ENCODE peak calls at places on chromosomes 7 and 10, in eight cellular contexts. One of them, this sample, is unnamed.

GRCh38 chr7:112887-113286 is 79.5 kb upstream of the FAM20C start:
- DNase-seq in stimulated activated CD4-positive, alpha-beta T cell treated with anti-CD3 and anti-CD28 coated beads, Interleukin-4, amount 100 ng/mL, for 48 hours: no peak
- DNase-seq in AG04450: no peak
- DNase-seq in T-cell: no peak
- DNase-seq in SK-N-DZ: no peak
- DNase-seq in CD4-positive, CD25-positive, alpha-beta regulatory T cell: no peak
- DNase-seq in activated CD4-positive, alpha-beta T cell treated with anti-CD3 and anti-CD28 coated beads, Interleukin-2, amount 10 ng/mL, durations not matched to agents 7 days and 5 days: no peak
- DNase-seq in kidney glomerular epithelial cell: no peak
- DNase-seq in this sample: no peak

GRCh38 chr10:29254123-29255046 is 34.5 kb upstream of the LYZL1 start:
- DNase-seq in T-cell: no peak
- DNase-seq in activated CD4-positive, alpha-beta T cell treated with anti-CD3 and anti-CD28 coated beads, Interleukin-2, amount 10 ng/mL, durations not matched to agents 7 days and 5 days: no peak
- DNase-seq in SK-N-DZ: peak; percentile 97
- DNase-seq in AG04450: no peak
- DNase-seq in stimulated activated CD4-positive, alpha-beta T cell treated with anti-CD3 and anti-CD28 coated beads, Interleukin-4, amount 100 ng/mL, for 48 hours: no peak
- DNase-seq in kidney glomerular epithelial cell: peak; percentile 23
- DNase-seq in CD4-positive, CD25-positive, alpha-beta regulatory T cell: no peak
- DNase-seq in this sample: peak; percentile 88

GRCh38 chr7:98470131-98470985 is 69.5 kb upstream of the BAIAP2L1 start:
- DNase-seq in CD4-positive, CD25-positive, alpha-beta regulatory T cell: no peak
- DNase-seq in T-cell: no peak
- DNase-seq in stimulated activated CD4-positive, alpha-beta T cell treated with anti-CD3 and anti-CD28 coated beads, Interleukin-4, amount 100 ng/mL, for 48 hours: peak; percentile 10
- DNase-seq in AG04450: no peak
- DNase-seq in SK-N-DZ: no peak
- DNase-seq in kidney glomerular epithelial cell: no peak
- DNase-seq in activated CD4-positive, alpha-beta T cell treated with anti-CD3 and anti-CD28 coated beads, Interleukin-2, amount 10 ng/mL, durations not matched to agents 7 days and 5 days: peak; percentile 9
- DNase-seq in this sample: peak; percentile 60

GRCh38 chr7:115748123-115748738 is 282.3 kb downstream of the TFEC start:
- DNase-seq in T-cell: no peak
- DNase-seq in AG04450: no peak
- DNase-seq in activated CD4-positive, alpha-beta T cell treated with anti-CD3 and anti-CD28 coated beads, Interleukin-2, amount 10 ng/mL, durations not matched to agents 7 days and 5 days: no peak
- DNase-seq in CD4-positive, CD25-positive, alpha-beta regulatory T cell: no peak
- DNase-seq in SK-N-DZ: no peak
- DNase-seq in stimulated activated CD4-positive, alpha-beta T cell treated with anti-CD3 and anti-CD28 coated beads, Interleukin-4, amount 100 ng/mL, for 48 hours: no peak
- DNase-seq in kidney glomerular epithelial cell: no peak
- DNase-seq in this sample: no peak

GRCh38 chr10:110820321-110820814 is 51.4 kb upstream of the PDCD4 start:
- DNase-seq in stimulated activated CD4-positive, alpha-beta T cell treated with anti-CD3 and anti-CD28 coated beads, Interleukin-4, amount 100 ng/mL, for 48 hours: no peak
- DNase-seq in T-cell: no peak
- DNase-seq in SK-N-DZ: no peak
- DNase-seq in CD4-positive, CD25-positive, alpha-beta regulatory T cell: no peak
- DNase-seq in kidney glomerular epithelial cell: no peak
- DNase-seq in activated CD4-positive, alpha-beta T cell treated with anti-CD3 and anti-CD28 coated beads, Interleukin-2, amount 10 ng/mL, durations not matched to agents 7 days and 5 days: no peak
- DNase-seq in AG04450: no peak
- DNase-seq in this sample: no peak

GRCh38 chr10:692682-693351 is 3.3 kb upstream of the DIP2C start:
- DNase-seq in AG04450: no peak
- DNase-seq in activated CD4-positive, alpha-beta T cell treated with anti-CD3 and anti-CD28 coated beads, Interleukin-2, amount 10 ng/mL, durations not matched to agents 7 days and 5 days: no peak
- DNase-seq in T-cell: no peak
- DNase-seq in CD4-positive, CD25-positive, alpha-beta regulatory T cell: no peak
- DNase-seq in SK-N-DZ: no peak
- DNase-seq in stimulated activated CD4-positive, alpha-beta T cell treated with anti-CD3 and anti-CD28 coated beads, Interleukin-4, amount 100 ng/mL, for 48 hours: no peak
- DNase-seq in kidney glomerular epithelial cell: no peak
- DNase-seq in this sample: no peak

GRCh38 chr10:95909591-95909990 is 1.8 kb downstream of the CC2D2B start:
- DNase-seq in stimulated activated CD4-positive, alpha-beta T cell treated with anti-CD3 and anti-CD28 coated beads, Interleukin-4, amount 100 ng/mL, for 48 hours: no peak
- DNase-seq in CD4-positive, CD25-positive, alpha-beta regulatory T cell: no peak
- DNase-seq in kidney glomerular epithelial cell: no peak
- DNase-seq in AG04450: no peak
- DNase-seq in SK-N-DZ: no peak
- DNase-seq in T-cell: no peak
- DNase-seq in activated CD4-positive, alpha-beta T cell treated with anti-CD3 and anti-CD28 coated beads, Interleukin-2, amount 10 ng/mL, durations not matched to agents 7 days and 5 days: no peak
- DNase-seq in this sample: no peak

GRCh38 chr7:18361756-18362155 is 133.8 kb upstream of the HDAC9 start:
- DNase-seq in SK-N-DZ: no peak
- DNase-seq in CD4-positive, CD25-positive, alpha-beta regulatory T cell: no peak
- DNase-seq in T-cell: no peak
- DNase-seq in stimulated activated CD4-positive, alpha-beta T cell treated with anti-CD3 and anti-CD28 coated beads, Interleukin-4, amount 100 ng/mL, for 48 hours: no peak
- DNase-seq in activated CD4-positive, alpha-beta T cell treated with anti-CD3 and anti-CD28 coated beads, Interleukin-2, amount 10 ng/mL, durations not matched to agents 7 days and 5 days: no peak
- DNase-seq in kidney glomerular epithelial cell: peak; percentile 16
- DNase-seq in AG04450: no peak
- DNase-seq in this sample: peak; percentile 41

GRCh38 chr10:7826971-7827370 is 8.7 kb downstream of the TAF3 start:
- DNase-seq in CD4-positive, CD25-positive, alpha-beta regulatory T cell: no peak
- DNase-seq in T-cell: no peak
- DNase-seq in activated CD4-positive, alpha-beta T cell treated with anti-CD3 and anti-CD28 coated beads, Interleukin-2, amount 10 ng/mL, durations not matched to agents 7 days and 5 days: no peak
- DNase-seq in SK-N-DZ: no peak
- DNase-seq in stimulated activated CD4-positive, alpha-beta T cell treated with anti-CD3 and anti-CD28 coated beads, Interleukin-4, amount 100 ng/mL, for 48 hours: no peak
- DNase-seq in AG04450: no peak
- DNase-seq in kidney glomerular epithelial cell: peak; percentile 16
- DNase-seq in this sample: peak; percentile 42

GRCh38 chr10:107986571-107986970 is 822.1 kb upstream of the SORCS1 start:
- DNase-seq in AG04450: no peak
- DNase-seq in SK-N-DZ: no peak
- DNase-seq in CD4-positive, CD25-positive, alpha-beta regulatory T cell: no peak
- DNase-seq in kidney glomerular epithelial cell: no peak
- DNase-seq in stimulated activated CD4-positive, alpha-beta T cell treated with anti-CD3 and anti-CD28 coated beads, Interleukin-4, amount 100 ng/mL, for 48 hours: no peak
- DNase-seq in T-cell: no peak
- DNase-seq in activated CD4-positive, alpha-beta T cell treated with anti-CD3 and anti-CD28 coated beads, Interleukin-2, amount 10 ng/mL, durations not matched to agents 7 days and 5 days: no peak
- DNase-seq in this sample: no peak

GRCh38 chr7:45125193-45125904 is 13.9 kb upstream of the TBRG4 start:
- DNase-seq in AG04450: no peak
- DNase-seq in activated CD4-positive, alpha-beta T cell treated with anti-CD3 and anti-CD28 coated beads, Interleukin-2, amount 10 ng/mL, durations not matched to agents 7 days and 5 days: no peak
- DNase-seq in T-cell: no peak
- DNase-seq in stimulated activated CD4-positive, alpha-beta T cell treated with anti-CD3 and anti-CD28 coated beads, Interleukin-4, amount 100 ng/mL, for 48 hours: no peak
- DNase-seq in kidney glomerular epithelial cell: no peak
- DNase-seq in SK-N-DZ: no peak
- DNase-seq in CD4-positive, CD25-positive, alpha-beta regulatory T cell: no peak
- DNase-seq in this sample: no peak

GRCh38 chr7:72268090-72268489 is 144.0 kb downstream of the CALN1 start:
- DNase-seq in CD4-positive, CD25-positive, alpha-beta regulatory T cell: no peak
- DNase-seq in stimulated activated CD4-positive, alpha-beta T cell treated with anti-CD3 and anti-CD28 coated beads, Interleukin-4, amount 100 ng/mL, for 48 hours: no peak
- DNase-seq in SK-N-DZ: no peak
- DNase-seq in T-cell: no peak
- DNase-seq in AG04450: no peak
- DNase-seq in kidney glomerular epithelial cell: no peak
- DNase-seq in activated CD4-positive, alpha-beta T cell treated with anti-CD3 and anti-CD28 coated beads, Interleukin-2, amount 10 ng/mL, durations not matched to agents 7 days and 5 days: no peak
- DNase-seq in this sample: no peak

GRCh38 chr10:108052981-108053380 is 888.5 kb upstream of the SORCS1 start:
- DNase-seq in T-cell: no peak
- DNase-seq in AG04450: no peak
- DNase-seq in activated CD4-positive, alpha-beta T cell treated with anti-CD3 and anti-CD28 coated beads, Interleukin-2, amount 10 ng/mL, durations not matched to agents 7 days and 5 days: no peak
- DNase-seq in kidney glomerular epithelial cell: peak; percentile 2
- DNase-seq in CD4-positive, CD25-positive, alpha-beta regulatory T cell: no peak
- DNase-seq in stimulated activated CD4-positive, alpha-beta T cell treated with anti-CD3 and anti-CD28 coated beads, Interleukin-4, amount 100 ng/mL, for 48 hours: no peak
- DNase-seq in SK-N-DZ: no peak
- DNase-seq in this sample: no peak

GRCh38 chr7:76428868-76429805 is 4.4 kb downstream of the ZP3 start:
- DNase-seq in CD4-positive, CD25-positive, alpha-beta regulatory T cell: no peak
- DNase-seq in kidney glomerular epithelial cell: no peak
- DNase-seq in activated CD4-positive, alpha-beta T cell treated with anti-CD3 and anti-CD28 coated beads, Interleukin-2, amount 10 ng/mL, durations not matched to agents 7 days and 5 days: no peak
- DNase-seq in SK-N-DZ: no peak
- DNase-seq in stimulated activated CD4-positive, alpha-beta T cell treated with anti-CD3 and anti-CD28 coated beads, Interleukin-4, amount 100 ng/mL, for 48 hours: no peak
- DNase-seq in AG04450: no peak
- DNase-seq in T-cell: no peak
- DNase-seq in this sample: peak; percentile 71

GRCh38 chr7:90266808-90267207 is 21.8 kb downstream of the CFAP69 start:
- DNase-seq in T-cell: no peak
- DNase-seq in CD4-positive, CD25-positive, alpha-beta regulatory T cell: no peak
- DNase-seq in activated CD4-positive, alpha-beta T cell treated with anti-CD3 and anti-CD28 coated beads, Interleukin-2, amount 10 ng/mL, durations not matched to agents 7 days and 5 days: no peak
- DNase-seq in kidney glomerular epithelial cell: no peak
- DNase-seq in AG04450: no peak
- DNase-seq in SK-N-DZ: no peak
- DNase-seq in stimulated activated CD4-positive, alpha-beta T cell treated with anti-CD3 and anti-CD28 coated beads, Interleukin-4, amount 100 ng/mL, for 48 hours: no peak
- DNase-seq in this sample: no peak

GRCh38 chr10:1194161-1194560 is 138.0 kb downstream of the WDR37 start:
- DNase-seq in T-cell: no peak
- DNase-seq in CD4-positive, CD25-positive, alpha-beta regulatory T cell: no peak
- DNase-seq in stimulated activated CD4-positive, alpha-beta T cell treated with anti-CD3 and anti-CD28 coated beads, Interleukin-4, amount 100 ng/mL, for 48 hours: no peak
- DNase-seq in activated CD4-positive, alpha-beta T cell treated with anti-CD3 and anti-CD28 coated beads, Interleukin-2, amount 10 ng/mL, durations not matched to agents 7 days and 5 days: no peak
- DNase-seq in SK-N-DZ: no peak
- DNase-seq in kidney glomerular epithelial cell: no peak
- DNase-seq in AG04450: no peak
- DNase-seq in this sample: no peak

GRCh38 chr10:131056781-131057180 is 254.7 kb downstream of the TCERG1L start:
- DNase-seq in T-cell: no peak
- DNase-seq in kidney glomerular epithelial cell: no peak
- DNase-seq in AG04450: no peak
- DNase-seq in CD4-positive, CD25-positive, alpha-beta regulatory T cell: no peak
- DNase-seq in activated CD4-positive, alpha-beta T cell treated with anti-CD3 and anti-CD28 coated beads, Interleukin-2, amount 10 ng/mL, durations not matched to agents 7 days and 5 days: no peak
- DNase-seq in SK-N-DZ: no peak
- DNase-seq in stimulated activated CD4-positive, alpha-beta T cell treated with anti-CD3 and anti-CD28 coated beads, Interleukin-4, amount 100 ng/mL, for 48 hours: no peak
- DNase-seq in this sample: no peak

GRCh38 chr7:155208681-155209477 is 88.8 kb upstream of the INSIG1 start:
- DNase-seq in AG04450: no peak
- DNase-seq in SK-N-DZ: no peak
- DNase-seq in activated CD4-positive, alpha-beta T cell treated with anti-CD3 and anti-CD28 coated beads, Interleukin-2, amount 10 ng/mL, durations not matched to agents 7 days and 5 days: no peak
- DNase-seq in kidney glomerular epithelial cell: no peak
- DNase-seq in T-cell: no peak
- DNase-seq in stimulated activated CD4-positive, alpha-beta T cell treated with anti-CD3 and anti-CD28 coated beads, Interleukin-4, amount 100 ng/mL, for 48 hours: no peak
- DNase-seq in CD4-positive, CD25-positive, alpha-beta regulatory T cell: no peak
- DNase-seq in this sample: peak; percentile 48

GRCh38 chr10:100654835-100655759 is 90.3 kb upstream of the PAX2 start:
- DNase-seq in stimulated activated CD4-positive, alpha-beta T cell treated with anti-CD3 and anti-CD28 coated beads, Interleukin-4, amount 100 ng/mL, for 48 hours: no peak
- DNase-seq in AG04450: no peak
- DNase-seq in SK-N-DZ: no peak
- DNase-seq in CD4-positive, CD25-positive, alpha-beta regulatory T cell: peak; percentile 25
- DNase-seq in kidney glomerular epithelial cell: no peak
- DNase-seq in T-cell: peak; percentile 27
- DNase-seq in activated CD4-positive, alpha-beta T cell treated with anti-CD3 and anti-CD28 coated beads, Interleukin-2, amount 10 ng/mL, durations not matched to agents 7 days and 5 days: no peak
- DNase-seq in this sample: peak; percentile 25

GRCh38 chr10:89773081-89773480 is 71.7 kb downstream of the KIF20B start:
- DNase-seq in stimulated activated CD4-positive, alpha-beta T cell treated with anti-CD3 and anti-CD28 coated beads, Interleukin-4, amount 100 ng/mL, for 48 hours: no peak
- DNase-seq in AG04450: no peak
- DNase-seq in CD4-positive, CD25-positive, alpha-beta regulatory T cell: no peak
- DNase-seq in activated CD4-positive, alpha-beta T cell treated with anti-CD3 and anti-CD28 coated beads, Interleukin-2, amount 10 ng/mL, durations not matched to agents 7 days and 5 days: no peak
- DNase-seq in SK-N-DZ: no peak
- DNase-seq in T-cell: no peak
- DNase-seq in kidney glomerular epithelial cell: peak; percentile 9
- DNase-seq in this sample: no peak

GRCh38 chr7:154744226-154744860 is 258.6 kb downstream of the PAXIP1 start:
- DNase-seq in stimulated activated CD4-positive, alpha-beta T cell treated with anti-CD3 and anti-CD28 coated beads, Interleukin-4, amount 100 ng/mL, for 48 hours: no peak
- DNase-seq in SK-N-DZ: peak; percentile 73
- DNase-seq in T-cell: no peak
- DNase-seq in CD4-positive, CD25-positive, alpha-beta regulatory T cell: no peak
- DNase-seq in kidney glomerular epithelial cell: no peak
- DNase-seq in activated CD4-positive, alpha-beta T cell treated with anti-CD3 and anti-CD28 coated beads, Interleukin-2, amount 10 ng/mL, durations not matched to agents 7 days and 5 days: peak; percentile 15
- DNase-seq in AG04450: no peak
- DNase-seq in this sample: peak; percentile 66

GRCh38 chr10:104254493-104255243 is at the start of gene GSTO1:
- DNase-seq in activated CD4-positive, alpha-beta T cell treated with anti-CD3 and anti-CD28 coated beads, Interleukin-2, amount 10 ng/mL, durations not matched to agents 7 days and 5 days: peak; percentile 60
- DNase-seq in AG04450: peak; percentile 46
- DNase-seq in SK-N-DZ: peak; percentile 68
- DNase-seq in kidney glomerular epithelial cell: peak; percentile 14
- DNase-seq in CD4-positive, CD25-positive, alpha-beta regulatory T cell: peak; percentile 34
- DNase-seq in stimulated activated CD4-positive, alpha-beta T cell treated with anti-CD3 and anti-CD28 coated beads, Interleukin-4, amount 100 ng/mL, for 48 hours: peak; percentile 57
- DNase-seq in T-cell: peak; percentile 21
- DNase-seq in this sample: peak; percentile 84

GRCh38 chr7:42945821-42946615 is 13.8 kb downstream of the MRPL32 start:
- DNase-seq in stimulated activated CD4-positive, alpha-beta T cell treated with anti-CD3 and anti-CD28 coated beads, Interleukin-4, amount 100 ng/mL, for 48 hours: no peak
- DNase-seq in SK-N-DZ: no peak
- DNase-seq in activated CD4-positive, alpha-beta T cell treated with anti-CD3 and anti-CD28 coated beads, Interleukin-2, amount 10 ng/mL, durations not matched to agents 7 days and 5 days: peak; percentile 42
- DNase-seq in kidney glomerular epithelial cell: no peak
- DNase-seq in T-cell: no peak
- DNase-seq in AG04450: no peak
- DNase-seq in CD4-positive, CD25-positive, alpha-beta regulatory T cell: no peak
- DNase-seq in this sample: no peak

GRCh38 chr10:117163954-117164292 is 25.9 kb upstream of the VAX1 start:
- DNase-seq in stimulated activated CD4-positive, alpha-beta T cell treated with anti-CD3 and anti-CD28 coated beads, Interleukin-4, amount 100 ng/mL, for 48 hours: no peak
- DNase-seq in AG04450: no peak
- DNase-seq in SK-N-DZ: no peak
- DNase-seq in kidney glomerular epithelial cell: no peak
- DNase-seq in T-cell: no peak
- DNase-seq in activated CD4-positive, alpha-beta T cell treated with anti-CD3 and anti-CD28 coated beads, Interleukin-2, amount 10 ng/mL, durations not matched to agents 7 days and 5 days: no peak
- DNase-seq in CD4-positive, CD25-positive, alpha-beta regulatory T cell: no peak
- DNase-seq in this sample: no peak

This sample was measured in Daoy.